ENCODE peak calls at places on chromosome 16, in six cellular contexts. X is IMR-90, J is K562, T is HepG2, R is GM12878, F is SK-N-SH. M is an unnamed sample.

GRCh38 chr16:88002211-88002610 is 51.0 kb downstream of the BANP start:
- DNase-seq in X (no peak), J (no peak), T (no peak), R (no peak), F (no peak), M (no peak)

GRCh38 chr16:17205279-17206139 is 265.3 kb downstream of the XYLT1 start:
- DNase-seq in X (peak), J (no peak), T (no peak), R (no peak), F (no peak), M (no peak)

GRCh38 chr16:81293909-81294802 is 20.6 kb upstream of the GAN start:
- DNase-seq in X (peak), J (no peak), T (no peak), R (no peak), F (no peak), M (no peak)

GRCh38 chr16:28863929-28864886 is 565 bp downstream of the SH2B1 start:
- DNase-seq in X (peak), J (no peak), T (no peak), R (no peak), F (peak), M (no peak)

GRCh38 chr16:89037261-89038152 is 56.1 kb upstream of the ACSF3 start:
- DNase-seq in X (peak), J (peak), T (no peak), R (no peak), F (no peak), M (peak)

GRCh38 chr16:81626181-81626674 is 152.9 kb upstream of the PLCG2 start:
- DNase-seq in X (peak), J (no peak), T (no peak), R (no peak), F (no peak), M (no peak)

GRCh38 chr16:5634781-5635180 is 537.2 kb upstream of the EEF2KMT start:
- DNase-seq in X (no peak), J (peak), T (no peak), R (no peak), F (no peak), M (no peak)

GRCh38 chr16:76318565-76318964 is 41.4 kb downstream of the CNTNAP4 start:
- DNase-seq in X (no peak), J (no peak), T (no peak), R (no peak), F (no peak), M (no peak)

GRCh38 chr16:13099822-13100221 is 198.4 kb downstream of the SHISA9 start:
- DNase-seq in X (no peak), J (no peak), T (no peak), R (no peak), F (no peak), M (no peak)

GRCh38 chr16:53156516-53156915 is 101.7 kb downstream of the CHD9 start:
- DNase-seq in X (peak), J (no peak), T (no peak), R (no peak), F (no peak), M (no peak)

GRCh38 chr16:81616321-81617020 is 162.6 kb upstream of the PLCG2 start:
- DNase-seq in X (peak), J (no peak), T (no peak), R (peak), F (peak), M (no peak)

GRCh38 chr16:70437582-70438324 is 1.1 kb downstream of the ST3GAL2 start:
- DNase-seq in X (peak), J (peak), T (no peak), R (no peak), F (peak), M (no peak)

GRCh38 chr16:8537691-8538342 is 52.5 kb downstream of the TMEM114 start:
- DNase-seq in X (no peak), J (no peak), T (peak), R (no peak), F (no peak), M (no peak)
- TF ChIP-seq SMC3 in X (no peak), J (no peak), T (no peak), R (no peak), F (no peak), M (no peak)

GRCh38 chr16:64147941-64148340 is 973.9 kb downstream of the CDH11 start:
- DNase-seq in X (no peak), J (no peak), T (no peak), R (no peak), F (no peak), M (no peak)

GRCh38 chr16:64153718-64154117 is 968.1 kb downstream of the CDH11 start:
- DNase-seq in X (peak), J (no peak), T (no peak), R (no peak), F (no peak), M (no peak)

GRCh38 chr16:64150193-64150592 is 971.7 kb downstream of the CDH11 start:
- DNase-seq in X (peak), J (no peak), T (no peak), R (no peak), F (no peak), M (no peak)

GRCh38 chr16:64152010-64152767 is 969.7 kb downstream of the CDH11 start:
- DNase-seq in X (no peak), J (no peak), T (no peak), R (no peak), F (peak), M (no peak)
- TF ChIP-seq SMC3 in X (no peak), J (no peak), T (no peak), R (no peak), F (peak), M (no peak)

GRCh38 chr16:631808-632358 is 1.1 kb downstream of the WFIKKN1 start:
- DNase-seq in X (no peak), J (no peak), T (no peak), R (no peak), F (no peak), M (no peak)
- TF ChIP-seq SMC3 in X (no peak), J (no peak), T (no peak), R (no peak), F (no peak), M (no peak)

DNA sequence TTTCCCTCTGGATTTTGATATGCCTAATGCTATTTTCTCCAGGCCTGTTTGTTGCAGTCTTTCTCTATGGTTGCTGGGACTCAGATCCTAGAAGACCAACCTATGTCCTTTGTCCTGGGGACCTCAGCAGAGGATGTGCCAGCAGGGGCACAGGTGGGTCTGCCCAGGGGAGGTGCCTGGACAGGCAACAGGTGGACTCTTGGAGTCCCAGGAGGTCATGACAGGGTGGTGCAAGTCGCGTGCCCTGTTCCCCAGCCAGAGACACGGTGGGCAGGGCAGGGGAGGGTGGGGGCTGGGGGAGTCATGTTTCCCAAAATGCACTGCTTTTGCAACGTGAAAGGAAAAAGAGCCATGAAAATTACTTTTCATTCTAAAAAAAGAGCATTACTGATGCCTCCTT is 26.3 kb upstream of the PLLP start:
- DNase-seq in X (no peak), J (no peak), T (no peak), R (no peak), F (no peak), M (no peak)
- TF ChIP-seq SMC3 in X (no peak), J (no peak), T (no peak), R (no peak), F (no peak), M (no peak)

GRCh38 chr16:49488336-49488735 is 114.7 kb downstream of the C16orf78 start:
- DNase-seq in X (no peak), J (no peak), T (no peak), R (no peak), F (no peak), M (no peak)
- TF ChIP-seq SMC3 in X (no peak), J (no peak), T (no peak), R (no peak), F (no peak), M (no peak)

GRCh38 chr16:85017151-85017550 is 5.8 kb upstream of the ZDHHC7 start:
- DNase-seq in X (peak), J (no peak), T (no peak), R (peak), F (no peak), M (no peak)
- TF ChIP-seq SMC3 in X (no peak), J (no peak), T (no peak), R (no peak), F (no peak), M (no peak)